ENCODE peak calls at places on chromosomes 12 and 14, in four cellular contexts. Z, X, I and N are unnamed samples.

GRCh38 chr12:117900561-117900960 is 68.2 kb downstream of the KSR2 start:
- DNase-seq in Z (no peak), X (peak; percentile 19), I (no peak), N (no peak)

GRCh38 chr12:94745562-94745961 is 95.2 kb upstream of the TMCC3 start:
- DNase-seq in Z (no peak), X (no peak), I (no peak), N (no peak)

GRCh38 chr14:75452900-75453816 is 25.3 kb downstream of the JDP2 start:
- DNase-seq in Z (no peak), X (peak; percentile 77), I (no peak), N (no peak)

GRCh38 chr14:75489480-75489837 is 32.8 kb upstream of the BATF start:
- DNase-seq in Z (no peak), X (no peak), I (no peak), N (no peak)

GRCh38 chr12:30515351-30515750 is 180.3 kb downstream of the IPO8 start:
- DNase-seq in Z (no peak), X (peak; percentile 51), I (no peak), N (no peak)

GRCh38 chr12:61870658-61871559 is 389.3 kb upstream of the USP15 start:
- DNase-seq in Z (no peak), X (no peak), I (no peak), N (peak; percentile 22)

GRCh38 chr14:90458536-90458935 is 61.7 kb downstream of the CALM1 start:
- DNase-seq in Z (no peak), X (no peak), I (no peak), N (no peak)

GRCh38 chr12:57558864-57559263 is 9.0 kb downstream of the KIF5A start:
- DNase-seq in Z (no peak), X (no peak), I (no peak), N (no peak)

GRCh38 chr12:124039276-124039675 is 66.3 kb downstream of the ZNF664 start:
- DNase-seq in Z (no peak), X (peak; percentile 54), I (no peak), N (no peak)

GRCh38 chr12:107457536-107457935 is 228.1 kb upstream of the PWP1 start:
- DNase-seq in Z (no peak), X (no peak), I (no peak), N (no peak)

GRCh38 chr14:85002846-85003245 is 527.1 kb upstream of the FLRT2 start:
- DNase-seq in Z (no peak), X (no peak), I (no peak), N (no peak)

GRCh38 chr12:52280796-52281560 is 6.5 kb downstream of the KRT86 start:
- DNase-seq in Z (no peak), X (peak; percentile 100), I (no peak), N (no peak)

GRCh38 chr12:25264862-25265261 is 14.1 kb upstream of the KRAS start:
- DNase-seq in Z (no peak), X (no peak), I (no peak), N (no peak)

GRCh38 chr12:52660934-52661333 is 8.9 kb upstream of the KRT2 start:
- DNase-seq in Z (no peak), X (no peak), I (no peak), N (no peak)

GRCh38 chr12:111664961-111665865 is 20.5 kb downstream of the BRAP start:
- DNase-seq in Z (no peak), X (no peak), I (no peak), N (no peak)

GRCh38 chr14:104976198-104977007 is 1.8 kb downstream of the AHNAK2 start:
- DNase-seq in Z (peak; percentile 84), X (peak; percentile 86), I (peak; percentile 54), N (peak; percentile 67)

GRCh38 chr14:52694761-52695480 is 437 bp downstream of the ERO1A start:
- DNase-seq in Z (peak; percentile 47), X (peak; percentile 55), I (no peak), N (peak; percentile 61)

GRCh38 chr14:37195327-37195726 is 2.4 kb upstream of the MIPOL1 start:
- DNase-seq in Z (no peak), X (peak; percentile 51), I (peak; percentile 25), N (no peak)

GRCh38 chr12:56980268-56980667 is 22.9 kb upstream of the RDH16 start:
- DNase-seq in Z (no peak), X (no peak), I (no peak), N (no peak)

GRCh38 chr14:95365401-95365800 is 45.7 kb upstream of the CLMN start:
- DNase-seq in Z (no peak), X (peak; percentile 45), I (no peak), N (no peak)

GRCh38 chr12:68222336-68222735 is 3.3 kb downstream of the IL26 start:
- DNase-seq in Z (no peak), X (peak; percentile 50), I (peak; percentile 41), N (no peak)